ENCODE peak calls at places on chromosomes 5 and 9, in ten cellular contexts. One of them, this sample, is unnamed.

GRCh38 chr5:38809388-38810359 is 36.1 kb upstream of the OSMR start:
- DNase-seq in HT-29: peak
- DNase-seq in prostate gland: peak
- DNase-seq in HEK293T: peak
- DNase-seq in NCI-H187 treated with DMSO at 0.1 percent for 48 hours: peak
- DNase-seq in IMR-90: peak
- DNase-seq in MM.1S: peak
- DNase-seq in NT2/D1: peak
- DNase-seq in epithelial cell of esophagus: peak
- DNase-seq in CD8-positive, alpha-beta T cell: no peak
- DNase-seq in this sample: peak

GRCh38 chr5:173229381-173229959 is 5.5 kb downstream of the NKX2-5 start:
- DNase-seq in NCI-H187 treated with DMSO at 0.1 percent for 48 hours: no peak
- DNase-seq in CD8-positive, alpha-beta T cell: no peak
- DNase-seq in HEK293T: no peak
- DNase-seq in epithelial cell of esophagus: no peak
- DNase-seq in prostate gland: no peak
- DNase-seq in HT-29: no peak
- DNase-seq in NT2/D1: no peak
- DNase-seq in IMR-90: no peak
- DNase-seq in MM.1S: no peak
- DNase-seq in this sample: no peak

GRCh38 chr5:8828596-8829321 is 717.1 kb downstream of the SEMA5A start:
- DNase-seq in epithelial cell of esophagus: no peak
- DNase-seq in NCI-H187 treated with DMSO at 0.1 percent for 48 hours: no peak
- DNase-seq in CD8-positive, alpha-beta T cell: no peak
- DNase-seq in NT2/D1: no peak
- DNase-seq in HEK293T: no peak
- DNase-seq in HT-29: no peak
- DNase-seq in IMR-90: peak
- DNase-seq in prostate gland: no peak
- DNase-seq in MM.1S: no peak
- DNase-seq in this sample: no peak

GRCh38 chr9:3012245-3012644 is 168.3 kb upstream of the PUM3 start:
- DNase-seq in prostate gland: no peak
- DNase-seq in epithelial cell of esophagus: no peak
- DNase-seq in NT2/D1: no peak
- DNase-seq in NCI-H187 treated with DMSO at 0.1 percent for 48 hours: no peak
- DNase-seq in CD8-positive, alpha-beta T cell: no peak
- DNase-seq in IMR-90: no peak
- DNase-seq in HEK293T: no peak
- DNase-seq in HT-29: no peak
- DNase-seq in MM.1S: no peak
- DNase-seq in this sample: no peak

GRCh38 chr5:176658007-176658599 is 10.8 kb downstream of the TSPAN17 start:
- DNase-seq in NT2/D1: peak
- DNase-seq in IMR-90: peak
- DNase-seq in NCI-H187 treated with DMSO at 0.1 percent for 48 hours: peak
- DNase-seq in epithelial cell of esophagus: peak
- DNase-seq in CD8-positive, alpha-beta T cell: peak
- DNase-seq in HT-29: peak
- DNase-seq in HEK293T: peak
- DNase-seq in MM.1S: peak
- DNase-seq in prostate gland: peak
- DNase-seq in this sample: peak

GRCh38 chr5:84381501-84382362 is 2.9 kb downstream of the EDIL3 start:
- DNase-seq in IMR-90: no peak
- DNase-seq in NT2/D1: no peak
- DNase-seq in HEK293T: no peak
- DNase-seq in prostate gland: no peak
- DNase-seq in HT-29: no peak
- DNase-seq in CD8-positive, alpha-beta T cell: no peak
- DNase-seq in epithelial cell of esophagus: peak
- DNase-seq in NCI-H187 treated with DMSO at 0.1 percent for 48 hours: no peak
- DNase-seq in MM.1S: no peak
- DNase-seq in this sample: no peak

GRCh38 chr9:113711251-113711650 is 164.9 kb upstream of the ZNF618 start:
- DNase-seq in NT2/D1: no peak
- DNase-seq in HEK293T: no peak
- DNase-seq in HT-29: no peak
- DNase-seq in prostate gland: no peak
- DNase-seq in CD8-positive, alpha-beta T cell: no peak
- DNase-seq in MM.1S: no peak
- DNase-seq in IMR-90: no peak
- DNase-seq in epithelial cell of esophagus: no peak
- DNase-seq in NCI-H187 treated with DMSO at 0.1 percent for 48 hours: no peak
- DNase-seq in this sample: no peak

GRCh38 chr5:176659440-176659839 is 12.2 kb downstream of the TSPAN17 start:
- DNase-seq in HT-29: no peak
- DNase-seq in MM.1S: no peak
- DNase-seq in NT2/D1: no peak
- DNase-seq in IMR-90: no peak
- DNase-seq in prostate gland: no peak
- DNase-seq in epithelial cell of esophagus: no peak
- DNase-seq in NCI-H187 treated with DMSO at 0.1 percent for 48 hours: no peak
- DNase-seq in CD8-positive, alpha-beta T cell: no peak
- DNase-seq in HEK293T: no peak
- DNase-seq in this sample: no peak

GRCh38 chr5:168260353-168261211 is 30.9 kb upstream of the WWC1 start:
- DNase-seq in HEK293T: no peak
- DNase-seq in MM.1S: no peak
- DNase-seq in NCI-H187 treated with DMSO at 0.1 percent for 48 hours: peak
- DNase-seq in HT-29: no peak
- DNase-seq in IMR-90: no peak
- DNase-seq in prostate gland: no peak
- DNase-seq in epithelial cell of esophagus: no peak
- DNase-seq in NT2/D1: no peak
- DNase-seq in CD8-positive, alpha-beta T cell: no peak
- DNase-seq in this sample: no peak

GRCh38 chr5:54311178-54311811 is 922 bp upstream of the ARL15 start:
- DNase-seq in NT2/D1: no peak
- DNase-seq in HT-29: peak
- DNase-seq in HEK293T: peak
- DNase-seq in MM.1S: peak
- DNase-seq in prostate gland: peak
- DNase-seq in NCI-H187 treated with DMSO at 0.1 percent for 48 hours: no peak
- DNase-seq in CD8-positive, alpha-beta T cell: no peak
- DNase-seq in epithelial cell of esophagus: peak
- DNase-seq in IMR-90: peak
- DNase-seq in this sample: peak

GRCh38 chr5:168743617-168744016 is 164.4 kb upstream of the PANK3 start:
- DNase-seq in NCI-H187 treated with DMSO at 0.1 percent for 48 hours: no peak
- DNase-seq in HT-29: no peak
- DNase-seq in epithelial cell of esophagus: no peak
- DNase-seq in CD8-positive, alpha-beta T cell: no peak
- DNase-seq in prostate gland: no peak
- DNase-seq in NT2/D1: no peak
- DNase-seq in IMR-90: no peak
- DNase-seq in HEK293T: no peak
- DNase-seq in MM.1S: no peak
- DNase-seq in this sample: no peak